ENCODE peak calls at places on chromosomes 4 and X, in five cellular contexts. B is natural killer cell treated with Interleukin-12 subunit alpha and Interleukin-12 subunit beta and Interleukin-15 and Interleukin-18, amount 100 ng/mL, for 72 hours; K is left ventricle myocardium inferior; A is cardiac muscle cell; H is astrocyte of the spinal cord. R is an unnamed sample.

GRCh38 chrX:153831435-153832150 is 1.2 kb upstream of the PDZD4 start:
- DNase-seq in B (no peak), K (no peak), A (no peak), H (no peak), R (no peak)

GRCh38 chr4:31194823-31195222 is 474.7 kb downstream of the PCDH7 start:
- DNase-seq in B (no peak), K (no peak), A (no peak), H (no peak), R (no peak)

GRCh38 chr4:149836546-149836945 is 20.9 kb upstream of the IQCM start:
- DNase-seq in B (no peak), K (no peak), A (no peak), H (no peak), R (no peak)

GRCh38 chr4:76691767-76692689 is 205.9 kb downstream of the SOWAHB start:
- DNase-seq in B (no peak), K (no peak), A (no peak), H (peak), R (no peak)

GRCh38 chr4:26000274-26000950 is 86.4 kb downstream of the SMIM20 start:
- DNase-seq in B (no peak), K (no peak), A (no peak), H (peak), R (no peak)

GRCh38 chrX:10741496-10742048 is 121.2 kb upstream of the MID1 start:
- DNase-seq in B (no peak), K (no peak), A (no peak), H (no peak), R (no peak)

GRCh38 chrX:26848511-26848910 is 614.6 kb downstream of the PPP4R3C start:
- DNase-seq in B (no peak), K (no peak), A (no peak), H (peak), R (no peak)

GRCh38 chr4:84985952-84986351 is 19.5 kb upstream of the WDFY3 start:
- DNase-seq in B (no peak), K (no peak), A (peak), H (peak), R (no peak)

GRCh38 chrX:1281511-1281910 is 12.9 kb downstream of the CSF2RA start:
- DNase-seq in B (no peak), K (no peak), A (no peak), H (no peak), R (no peak)

GRCh38 chr4:82753725-82754410 is 44.7 kb downstream of the SCD5 start:
- DNase-seq in B (no peak), K (no peak), A (no peak), H (no peak), R (no peak)

GRCh38 chrX:43822015-43822414 is 60.2 kb downstream of the MAOB start:
- DNase-seq in B (no peak), K (no peak), A (no peak), H (peak), R (no peak)

GRCh38 chrX:9184231-9184630 is 150.3 kb upstream of the FAM9B start:
- DNase-seq in B (no peak), K (no peak), A (no peak), H (no peak), R (no peak)

GRCh38 chr4:2261110-2261852 is 628 bp downstream of the MXD4 start:
- DNase-seq in B (peak), K (peak), A (peak), H (no peak), R (no peak)

GRCh38 chrX:141278306-141278705 is 36.0 kb upstream of the SPANXC start:
- DNase-seq in B (no peak), K (no peak), A (peak), H (peak), R (no peak)

GRCh38 chr4:40842725-40843401 is 93.1 kb downstream of the NSUN7 start:
- DNase-seq in B (no peak), K (no peak), A (no peak), H (no peak), R (no peak)

GRCh38 chrX:151386838-151387459 is 10.1 kb upstream of the VMA21 start:
- DNase-seq in B (no peak), K (peak), A (peak), H (no peak), R (no peak)

GRCh38 chrX:51803833-51804232 is 60.6 kb downstream of the GSPT2 start:
- DNase-seq in B (no peak), K (no peak), A (peak), H (no peak), R (no peak)

GRCh38 chr4:64857198-64857597 is 447.9 kb upstream of the TECRL start:
- DNase-seq in B (no peak), K (no peak), A (no peak), H (peak), R (no peak)

GRCh38 chr4:2937146-2937857 is 25.9 kb downstream of the NOP14 start:
- DNase-seq in B (peak), K (peak), A (no peak), H (peak), R (no peak)

GRCh38 chrX:1215123-1215823 is 2.8 kb upstream of the CRLF2 start:
- DNase-seq in B (no peak), K (no peak), A (no peak), H (no peak), R (no peak)

GRCh38 chr4:176271749-176272148 is 2.7 kb upstream of the ASB5 start:
- DNase-seq in B (no peak), K (no peak), A (no peak), H (peak), R (no peak)

GRCh38 chr4:169530048-169530447 is 82.3 kb downstream of the NEK1 start:
- DNase-seq in B (no peak), K (no peak), A (no peak), H (no peak), R (no peak)

GRCh38 chrX:44474410-44474809 is 68.2 kb downstream of the FUNDC1 start:
- DNase-seq in B (no peak), K (no peak), A (peak), H (no peak), R (no peak)